ENCODE peak calls at places on chromosome 12, in five cellular contexts. X, S, Y, R and F are unnamed samples.

GRCh38 chr12:75177997-75178396 is 31.6 kb downstream of the KCNC2 start:
- DNase-seq in X (no peak), S (peak), R (no peak), Y (peak), F (no peak)

GRCh38 chr12:114123108-114123507 is 157.0 kb upstream of the RBM19 start:
- DNase-seq in Y (no peak), X (no peak), S (no peak), R (no peak), F (no peak)

GRCh38 chr12:102376251-102376747 is 104.1 kb downstream of the IGF1 start:
- DNase-seq in X (no peak), R (no peak), S (no peak), Y (no peak), F (no peak)

GRCh38 chr12:76777765-76778216 is 13.9 kb downstream of the ZDHHC17 start:
- DNase-seq in X (no peak), S (no peak), Y (no peak), R (no peak), F (no peak)

GRCh38 chr12:107435072-107435471 is 250.5 kb upstream of the PWP1 start:
- DNase-seq in R (no peak), S (no peak), Y (no peak), X (no peak), F (no peak)

GRCh38 chr12:38507839-38508238 is 191.3 kb downstream of the ALG10B start:
- DNase-seq in Y (peak), X (no peak), R (no peak), S (no peak), F (no peak)

GRCh38 chr12:121839993-121840761 is 18.5 kb downstream of the HPD start:
- DNase-seq in R (no peak), X (no peak), Y (no peak), S (no peak), F (no peak)

GRCh38 chr12:113064395-113065125 is 8.0 kb downstream of the DTX1 start:
- DNase-seq in Y (no peak), X (no peak), S (no peak), R (no peak), F (no peak)

GRCh38 chr12:96906849-96907664 is at the start of gene NEDD1:
- DNase-seq in X (peak), S (no peak), Y (peak), R (peak), F (peak)

GRCh38 chr12:13905795-13906194 is 75.6 kb downstream of the GRIN2B start:
- DNase-seq in S (no peak), Y (no peak), X (no peak), R (no peak), F (no peak)

GRCh38 chr12:14948672-14949071 is 10.3 kb upstream of the ERP27 start:
- DNase-seq in Y (peak), X (peak), R (no peak), S (peak), F (no peak)

GRCh38 chr12:41045509-41045908 is 142.6 kb upstream of the PDZRN4 start:
- DNase-seq in S (no peak), X (no peak), R (no peak), Y (no peak), F (no peak)

GRCh38 chr12:69929125-69929524 is 104.1 kb downstream of the MYRFL start:
- DNase-seq in X (no peak), Y (peak), R (no peak), S (no peak), F (no peak)

GRCh38 chr12:59583003-59583712 is 12.7 kb upstream of the SLC16A7 start:
- DNase-seq in X (no peak), Y (no peak), R (no peak), S (no peak), F (no peak)

GRCh38 chr12:8648598-8649205 is 13.9 kb downstream of the MFAP5 start:
- DNase-seq in S (no peak), X (no peak), Y (no peak), R (no peak), F (peak)

GRCh38 chr12:58537278-58537677 is 383.0 kb downstream of the LRIG3 start:
- DNase-seq in X (no peak), R (no peak), Y (peak), S (no peak), F (no peak)

GRCh38 chr12:131644481-131644880 is 66.4 kb upstream of the SFSWAP start:
- DNase-seq in X (no peak), Y (no peak), S (no peak), R (no peak), F (no peak)

GRCh38 chr12:27252934-27253333 is 8.8 kb downstream of the STK38L start:
- DNase-seq in X (no peak), R (no peak), S (no peak), Y (no peak), F (no peak)

GRCh38 chr12:51392556-51393237 is 1.5 kb upstream of the GALNT6 start:
- DNase-seq in S (no peak), X (no peak), R (no peak), Y (no peak), F (no peak)

GRCh38 chr12:630656-631632 is 32.3 kb downstream of the NINJ2 start:
- DNase-seq in Y (no peak), X (no peak), R (no peak), S (no peak), F (peak)

GRCh38 chr12:90253674-90254181 is 545.1 kb upstream of the ATP2B1 start:
- DNase-seq in X (peak), R (no peak), S (peak), Y (peak), F (peak)

GRCh38 chr12:99026332-99027116 is 381.4 kb downstream of the APAF1 start:
- DNase-seq in X (no peak), S (no peak), R (no peak), Y (no peak), F (no peak)

GRCh38 chr12:32595251-32595650 is 83.8 kb upstream of the DNM1L start:
- DNase-seq in S (peak), R (no peak), X (no peak), Y (peak), F (no peak)

GRCh38 chr12:92078167-92079053 is 67.2 kb downstream of the BTG1 start:
- DNase-seq in S (peak), R (no peak), X (no peak), Y (peak), F (no peak)

GRCh38 chr12:59149995-59150642 is 229.8 kb upstream of the LRIG3 start:
- DNase-seq in S (peak), X (no peak), R (no peak), Y (peak), F (no peak)

GRCh38 chr12:52501490-52501889 is 8.4 kb upstream of the KRT6A start:
- DNase-seq in Y (peak), R (no peak), X (no peak), S (no peak), F (no peak)

GRCh38 chr12:107092669-107093546 is 441 bp downstream of the CRY1 start:
- DNase-seq in X (peak), S (peak), Y (peak), R (peak), F (peak)

GRCh38 chr12:27179399-27180214 is 64.5 kb upstream of the STK38L start:
- DNase-seq in S (peak), R (no peak), Y (peak), X (peak), F (no peak)

GRCh38 chr12:131017477-131017991 is 63.8 kb downstream of the ADGRD1 start:
- DNase-seq in S (no peak), Y (no peak), X (no peak), R (no peak), F (no peak)

GRCh38 chr12:124368421-124369032 is 73.6 kb downstream of the RFLNA start:
- DNase-seq in Y (no peak), X (no peak), R (no peak), S (no peak), F (no peak)

GRCh38 chr12:18576104-18576622 is 161.6 kb downstream of the PLCZ1 start:
- DNase-seq in S (no peak), Y (peak), X (no peak), R (no peak), F (no peak)

GRCh38 chr12:101372431-101372830 is 35.1 kb downstream of the ARL1 start:
- DNase-seq in Y (no peak), R (no peak), X (no peak), S (no peak), F (no peak)

GRCh38 chr12:105425263-105426174 is 95.0 kb downstream of the C12orf75 start:
- DNase-seq in X (no peak), S (no peak), Y (no peak), R (no peak), F (no peak)

GRCh38 chr12:70828391-70828790 is 92.1 kb downstream of the PTPRR start:
- DNase-seq in S (peak), R (no peak), X (no peak), Y (no peak), F (no peak)

GRCh38 chr12:106757623-106758348 is 16.7 kb upstream of the RIC8B start:
- DNase-seq in R (no peak), S (no peak), Y (no peak), X (no peak), F (no peak)

GRCh38 chr12:131833896-131834641 is 5.9 kb downstream of the MMP17 start:
- DNase-seq in Y (peak), R (no peak), X (no peak), S (no peak), F (no peak)

GRCh38 chr12:12902036-12902435 is 10.7 kb downstream of the GPRC5A start:
- DNase-seq in Y (peak), R (no peak), X (no peak), S (no peak), F (no peak)